ENCODE peak calls at places on chromosomes 13 and 19, in ten cellular contexts. J, T, S, Q, F, L, Y, X, O and I are unnamed samples.
A peak's percentile ranks its signal among the peaks of the same experiment; 100 is the strongest.

GRCh38 chr13:110444226-110444653 is 117.3 kb downstream of the RAB20 start:
- DNase-seq in Y (no peak), T (no peak), J (no peak), X (no peak), F (no peak), L (no peak), O (no peak), Q (no peak), S (no peak), I (no peak)

GRCh38 chr19:33818426-33818825 is 21.8 kb downstream of the KCTD15 start:
- DNase-seq in T (no peak), O (no peak), J (no peak), S (no peak), X (no peak), L (no peak), Y (no peak), F (no peak), Q (no peak), I (no peak)

GRCh38 chr19:2110822-2111221 is 14.1 kb downstream of the IZUMO4 start:
- DNase-seq in J (no peak), L (no peak), O (no peak), F (no peak), Q (no peak), T (no peak), S (no peak), Y (no peak), X (no peak), I (no peak)

GRCh38 chr13:111489301-111489700 is 168.9 kb downstream of the TEX29 start:
- DNase-seq in Y (no peak), F (peak; percentile 7), J (no peak), S (no peak), X (no peak), Q (no peak), L (peak; percentile 48), O (no peak), T (no peak), I (no peak)

GRCh38 chr19:49133621-49134454 is 14.5 kb downstream of the PPFIA3 start:
- DNase-seq in L (no peak), X (no peak), Y (no peak), J (peak; percentile 35), T (peak; percentile 72), F (peak; percentile 92), Q (peak; percentile 78), O (no peak), S (peak; percentile 58), I (no peak)

GRCh38 chr13:42272115-42272756 is at the start of gene AKAP11:
- DNase-seq in F (peak; percentile 53), Y (no peak), L (peak; percentile 52), T (peak; percentile 53), Q (peak; percentile 66), O (peak; percentile 40), J (peak; percentile 29), S (no peak), X (no peak), I (peak; percentile 10)

GRCh38 chr13:29937836-29938235 is 87.4 kb upstream of the UBL3 start:
- DNase-seq in O (peak; percentile 39), X (no peak), J (no peak), Q (peak; percentile 44), Y (no peak), T (no peak), F (no peak), L (no peak), S (peak; percentile 39), I (no peak)

GRCh38 chr19:36152061-36152885 is at the start of gene COX7A1:
- DNase-seq in Q (no peak), S (no peak), X (peak; percentile 53), T (no peak), L (no peak), Y (no peak), J (no peak), F (no peak), O (no peak), I (no peak)

GRCh38 chr13:44413095-44413494 is 39.5 kb downstream of the SERP2 start:
- DNase-seq in Q (no peak), F (no peak), O (no peak), X (no peak), Y (no peak), S (no peak), L (no peak), T (no peak), J (no peak), I (no peak)

GRCh38 chr19:51607077-51607476 is 23.1 kb downstream of the SIGLEC5 start:
- DNase-seq in X (no peak), T (no peak), O (no peak), J (no peak), Y (no peak), L (no peak), S (peak; percentile 35), Q (peak; percentile 66), F (no peak), I (no peak)